ENCODE peak calls at places on chromosomes 3 and 15, in four cellular contexts. G is endothelial cell of umbilical vein, E is heart left ventricle, Z is K562. M is an unnamed sample.

GRCh38 chr3:140151321-140151720 is 216.3 kb downstream of the CLSTN2 start:
- DNase-seq in G (no peak), E (no peak), Z (no peak), M (no peak)

GRCh38 chr3:116288480-116288879 is 156.8 kb downstream of the LSAMP start:
- DNase-seq in G (no peak), E (no peak), Z (no peak), M (no peak)

GRCh38 chr3:144241381-144241780 is 269.8 kb downstream of the DIPK2A start:
- DNase-seq in G (no peak), E (no peak), Z (no peak), M (no peak)

GRCh38 chr3:10437995-10438901 is 67.1 kb downstream of the ATP2B2 start:
- DNase-seq in G (no peak), E (no peak), Z (peak; percentile 56), M (peak; percentile 24)

GRCh38 chr15:93093765-93094164 is 4.8 kb upstream of the RGMA start:
- DNase-seq in G (no peak), E (no peak), Z (no peak), M (no peak)

GRCh38 chr3:111541911-111542483 is at the start of gene CD96:
- DNase-seq in G (no peak), E (no peak), Z (no peak), M (peak; percentile 79)

GRCh38 chr15:28080386-28080785 is 18.7 kb downstream of the OCA2 start:
- DNase-seq in G (no peak), E (no peak), Z (no peak), M (no peak)

GRCh38 chr3:62049033-62049432 is 324.3 kb downstream of the FEZF2 start:
- DNase-seq in G (no peak), E (no peak), Z (no peak), M (no peak)

GRCh38 chr3:74613566-74613965 is 893 bp downstream of the CNTN3 start:
- DNase-seq in G (no peak), E (no peak), Z (no peak), M (peak; percentile 47)

GRCh38 chr15:39591896-39592315 is 11.0 kb downstream of the THBS1 start:
- DNase-seq in G (no peak), E (no peak), Z (no peak), M (no peak)

GRCh38 chr3:4976109-4976508 is 3.1 kb upstream of the BHLHE40 start:
- DNase-seq in G (peak; percentile 69), E (peak; percentile 73), Z (peak; percentile 63), M (no peak)

GRCh38 chr15:24017470-24017869 is 330.4 kb upstream of the NDN start:
- DNase-seq in G (no peak), E (no peak), Z (no peak), M (no peak)

GRCh38 chr15:32717290-32718081 is at the start of gene GREM1:
- DNase-seq in G (no peak), E (no peak), Z (no peak), M (peak; percentile 48)

GRCh38 chr3:141308588-141309218 is 59.6 kb upstream of the ZBTB38 start:
- DNase-seq in G (peak; percentile 54), E (no peak), Z (peak; percentile 69), M (peak; percentile 71)

GRCh38 chr3:9888540-9888939 is 1.9 kb upstream of the JAGN1 start:
- DNase-seq in G (no peak), E (no peak), Z (no peak), M (no peak)

GRCh38 chr15:66619152-66619903 is 53.5 kb upstream of the LCTL start:
- DNase-seq in G (peak; percentile 72), E (peak; percentile 85), Z (peak; percentile 71), M (peak; percentile 50)

GRCh38 chr3:55485208-55485791 is 1.8 kb downstream of the WNT5A start:
- DNase-seq in G (peak; percentile 53), E (peak; percentile 87), Z (peak; percentile 65), M (peak; percentile 80)

GRCh38 chr3:72282918-72283317 is 498.0 kb upstream of the PROK2 start:
- DNase-seq in G (no peak), E (no peak), Z (no peak), M (no peak)

GRCh38 chr15:75675579-75676404 is 28.1 kb downstream of the SNX33 start:
- DNase-seq in G (no peak), E (no peak), Z (no peak), M (no peak)

GRCh38 chr3:10357592-10358308 is 36.8 kb upstream of the SEC13 start:
- DNase-seq in G (no peak), E (peak; percentile 72), Z (no peak), M (no peak)

GRCh38 chr3:30493912-30494311 is 112.5 kb upstream of the TGFBR2 start:
- DNase-seq in G (no peak), E (no peak), Z (no peak), M (no peak)

GRCh38 chr3:189898559-189899153 is 222.0 kb downstream of the P3H2 start:
- DNase-seq in G (no peak), E (no peak), Z (no peak), M (no peak)

GRCh38 chr3:157127831-157128767 is 31.8 kb downstream of the CCNL1 start:
- DNase-seq in G (peak; percentile 60), E (no peak), Z (peak; percentile 27), M (peak; percentile 70)

GRCh38 chr3:157127268-157127667 is 32.7 kb downstream of the CCNL1 start:
- DNase-seq in G (no peak), E (no peak), Z (no peak), M (no peak)

GRCh38 chr3:157130138-157130880 is 29.6 kb downstream of the CCNL1 start:
- DNase-seq in G (peak; percentile 61), E (no peak), Z (peak; percentile 73), M (peak; percentile 92)

GRCh38 chr3:157129782-157130137 is 30.2 kb downstream of the CCNL1 start:
- DNase-seq in G (peak; percentile 41), E (no peak), Z (no peak), M (no peak)

GRCh38 chr3:157128771-157129671 is 30.9 kb downstream of the CCNL1 start:
- DNase-seq in G (peak; percentile 27), E (no peak), Z (no peak), M (peak; percentile 64)
- TF ChIP-seq POLR2A in G (no peak), E (no peak), Z (no peak), M (no peak)

GRCh38 chr15:76994001-76994400 is 925 bp upstream of the PSTPIP1 start:
- DNase-seq in G (no peak), E (no peak), Z (no peak), M (peak; percentile 58)

GRCh38 chr15:76994971-76995945 is at the start of gene PSTPIP1:
- DNase-seq in G (no peak), E (peak; percentile 9), Z (no peak), M (peak; percentile 88)

GRCh38 chr15:76996076-76996525 is 1.2 kb downstream of the PSTPIP1 start:
- DNase-seq in G (no peak), E (no peak), Z (no peak), M (peak; percentile 46)

GRCh38 chr15:76993114-76993715 is 1.7 kb upstream of the PSTPIP1 start:
- DNase-seq in G (no peak), E (no peak), Z (no peak), M (no peak)

GRCh38 chr15:76994496-76994895 is 430 bp upstream of the PSTPIP1 start:
- DNase-seq in G (no peak), E (no peak), Z (no peak), M (no peak)
- H3K4me3 ChIP-seq in G (no peak overlapping the region), E (no peak overlapping the region), Z (no peak overlapping the region), M (peak overlapping the region; percentile 51)

DNA sequence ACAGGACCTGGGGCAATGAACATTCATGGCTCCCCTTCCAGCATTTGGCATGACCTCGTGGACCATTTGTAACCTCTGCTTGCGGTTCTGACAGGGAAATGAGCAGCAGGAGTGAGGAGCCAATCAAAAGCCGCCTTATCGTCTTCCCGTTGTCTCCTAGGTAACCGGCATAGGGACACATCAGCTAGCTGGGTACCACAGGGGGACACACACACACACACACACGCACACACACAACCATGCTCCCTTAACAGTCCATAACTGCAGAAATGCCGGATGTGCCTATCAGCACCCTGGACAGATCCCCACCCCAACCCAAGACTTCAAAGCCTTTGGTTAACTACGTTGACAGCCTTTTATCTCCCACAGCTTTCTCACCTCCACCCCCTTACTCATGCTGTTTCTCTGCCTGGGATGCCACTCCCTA is 53.4 kb upstream of the CCDC174 start:
- DNase-seq in G (peak; percentile 28), E (no peak), Z (peak; percentile 64), M (no peak)
- H3K4me1 ChIP-seq in G (no peaks in the 10 kb centered on the region), E (peaks cover 4% of the 10 kb centered on the region), Z (no peaks in the 10 kb centered on the region), M (no peaks in the 10 kb centered on the region)

GRCh38 chr3:197554196-197554561 is 1.6 kb downstream of the BDH1 start:
- DNase-seq in G (no peak), E (no peak), Z (no peak), M (no peak)

GRCh38 chr3:197558000-197558399 is 2.2 kb upstream of the BDH1 start:
- DNase-seq in G (no peak), E (no peak), Z (no peak), M (no peak)

GRCh38 chr3:197552198-197552597 is 3.6 kb downstream of the BDH1 start:
- DNase-seq in G (no peak), E (no peak), Z (no peak), M (no peak)

GRCh38 chr3:197554562-197555280 is 1.0 kb downstream of the BDH1 start:
- DNase-seq in G (peak; percentile 97), E (peak; percentile 98), Z (no peak), M (peak; percentile 97)

DNA sequence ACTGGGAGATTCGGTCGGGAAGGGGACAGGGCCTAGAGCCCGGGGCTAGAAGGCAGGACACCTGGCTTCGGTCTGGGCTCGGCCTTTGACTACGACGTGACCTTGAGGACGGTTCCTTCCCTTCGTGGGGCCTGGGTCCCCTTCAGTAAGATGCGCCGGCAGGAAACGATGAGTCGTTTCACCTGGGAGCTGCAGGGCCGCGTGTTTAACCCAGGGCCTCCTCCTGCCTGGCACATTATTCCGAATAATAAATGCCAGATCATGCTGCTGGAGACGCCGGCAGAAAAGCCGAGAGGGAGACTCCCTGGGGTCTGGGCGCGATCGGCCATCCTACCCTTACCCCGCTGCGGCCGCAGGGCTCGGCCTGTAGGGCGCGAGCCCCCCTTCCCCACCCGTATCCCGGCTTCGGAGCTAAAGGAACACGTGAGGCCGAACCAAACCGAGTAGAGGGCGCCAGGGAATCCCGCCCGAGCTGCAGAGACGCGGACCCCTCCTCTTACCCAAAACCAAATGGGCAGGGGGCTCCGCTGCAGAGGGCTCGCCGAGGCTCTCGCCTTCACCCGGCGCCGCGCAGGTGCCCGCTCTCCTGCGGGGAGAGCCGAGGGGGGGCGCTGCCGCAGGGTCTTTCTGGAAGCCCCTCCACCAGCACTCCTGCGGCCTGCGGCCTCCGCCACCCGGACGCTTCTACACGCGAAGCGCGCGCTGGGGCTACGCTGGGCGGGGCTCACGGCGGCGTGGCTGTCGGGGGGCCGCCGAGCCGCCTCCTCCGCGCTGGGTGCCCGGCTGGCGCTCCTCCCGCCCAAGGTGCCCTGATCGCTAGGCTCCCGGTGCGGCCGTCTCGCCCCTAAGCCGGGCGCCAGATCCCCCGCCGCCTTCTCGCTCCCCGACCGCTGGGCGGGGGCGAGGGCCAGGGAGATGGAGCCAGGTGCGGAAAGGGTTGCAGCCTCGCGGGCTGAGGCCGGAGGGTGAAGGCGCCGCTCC is at the start of gene BDH1:
- DNase-seq in G (peak; percentile 13), E (peak; percentile 74), Z (no peak), M (peak; percentile 56)
- TF ChIP-seq POLR2A in G (no peak), E (no peak), Z (no peak), M (peak; percentile 53)

GRCh38 chr3:134487406-134487805 is 1.5 kb downstream of the CEP63 start:
- DNase-seq in G (no peak), E (no peak), Z (no peak), M (no peak)
- H3K4me3 ChIP-seq in G (peak overlapping the region; percentile 88), E (no peak overlapping the region), Z (peak overlapping the region; percentile 74), M (peak overlapping the region; percentile 78)

M was measured in Peyer's patch.